ENCODE peak calls at places on chromosome 15, in seven cellular contexts. One of them, this sample, is unnamed. For H3K27me3, the result is how much of the 10 kb centered on the place peaks cover.

GRCh38 chr15:72229076-72229946 is 1.7 kb downstream of the PKM start:
- DNase-seq in tibial nerve: no peak
- DNase-seq in heart left ventricle: peak
- DNase-seq in body of pancreas: no peak
- DNase-seq in esophagus muscularis mucosa: no peak
- DNase-seq in IMR-90: peak
- DNase-seq in uterus: no peak
- DNase-seq in this sample: no peak

GRCh38 chr15:68504721-68505090 is 72.7 kb upstream of the ITGA11 start:
- DNase-seq in heart left ventricle: peak
- DNase-seq in uterus: no peak
- DNase-seq in body of pancreas: no peak
- DNase-seq in tibial nerve: no peak
- DNase-seq in IMR-90: peak
- DNase-seq in esophagus muscularis mucosa: no peak
- DNase-seq in this sample: no peak

GRCh38 chr15:95989392-95989791 is 341.1 kb upstream of the NR2F2 start:
- DNase-seq in tibial nerve: no peak
- DNase-seq in uterus: no peak
- DNase-seq in esophagus muscularis mucosa: no peak
- DNase-seq in IMR-90: no peak
- DNase-seq in body of pancreas: no peak
- DNase-seq in heart left ventricle: no peak
- DNase-seq in this sample: no peak

GRCh38 chr15:73922186-73923151 is 3.8 kb upstream of the LOXL1 start:
- DNase-seq in body of pancreas: no peak
- DNase-seq in IMR-90: peak
- DNase-seq in tibial nerve: no peak
- DNase-seq in esophagus muscularis mucosa: no peak
- DNase-seq in uterus: peak
- DNase-seq in heart left ventricle: peak
- DNase-seq in this sample: no peak

GRCh38 chr15:55681631-55682030 is 61.3 kb downstream of the PRTG start:
- DNase-seq in body of pancreas: no peak
- DNase-seq in tibial nerve: no peak
- DNase-seq in esophagus muscularis mucosa: no peak
- DNase-seq in uterus: no peak
- DNase-seq in IMR-90: no peak
- DNase-seq in heart left ventricle: no peak
- DNase-seq in this sample: no peak

GRCh38 chr15:46260937-46261336 is 626.1 kb downstream of the SQOR start:
- DNase-seq in tibial nerve: no peak
- DNase-seq in heart left ventricle: no peak
- DNase-seq in IMR-90: no peak
- DNase-seq in esophagus muscularis mucosa: no peak
- DNase-seq in body of pancreas: no peak
- DNase-seq in uterus: no peak
- DNase-seq in this sample: no peak

GRCh38 chr15:95973566-95974256 is 356.8 kb upstream of the NR2F2 start:
- DNase-seq in body of pancreas: no peak
- DNase-seq in tibial nerve: no peak
- DNase-seq in IMR-90: no peak
- DNase-seq in heart left ventricle: no peak
- DNase-seq in esophagus muscularis mucosa: no peak
- DNase-seq in uterus: no peak
- DNase-seq in this sample: no peak

GRCh38 chr15:64774556-64775523 is 549 bp downstream of the RBPMS2 start:
- DNase-seq in tibial nerve: no peak
- DNase-seq in body of pancreas: peak
- DNase-seq in esophagus muscularis mucosa: no peak
- DNase-seq in uterus: peak
- DNase-seq in IMR-90: no peak
- DNase-seq in heart left ventricle: peak
- DNase-seq in this sample: no peak

GRCh38 chr15:77027111-77027696 is 32.3 kb downstream of the PSTPIP1 start:
- DNase-seq in tibial nerve: peak
- DNase-seq in IMR-90: no peak
- DNase-seq in heart left ventricle: peak
- DNase-seq in esophagus muscularis mucosa: no peak
- DNase-seq in uterus: no peak
- DNase-seq in body of pancreas: peak
- DNase-seq in this sample: no peak

GRCh38 chr15:76127880-76128279 is 68.1 kb downstream of the TMEM266 start:
- DNase-seq in esophagus muscularis mucosa: no peak
- DNase-seq in heart left ventricle: no peak
- DNase-seq in body of pancreas: no peak
- DNase-seq in tibial nerve: no peak
- DNase-seq in uterus: no peak
- DNase-seq in IMR-90: no peak
- DNase-seq in this sample: no peak

GRCh38 chr15:66594836-66595235 is 29.0 kb upstream of the LCTL start:
- DNase-seq in IMR-90: no peak
- DNase-seq in esophagus muscularis mucosa: no peak
- DNase-seq in uterus: no peak
- DNase-seq in tibial nerve: no peak
- DNase-seq in heart left ventricle: no peak
- DNase-seq in body of pancreas: no peak
- DNase-seq in this sample: no peak

GRCh38 chr15:89364341-89364740 is 29.7 kb upstream of the POLG start:
- DNase-seq in uterus: no peak
- DNase-seq in tibial nerve: no peak
- DNase-seq in body of pancreas: no peak
- DNase-seq in esophagus muscularis mucosa: no peak
- DNase-seq in heart left ventricle: no peak
- DNase-seq in IMR-90: no peak
- DNase-seq in this sample: no peak

GRCh38 chr15:68822818-68823217 is 2.1 kb upstream of the ANP32A start:
- DNase-seq in IMR-90: no peak
- DNase-seq in heart left ventricle: no peak
- DNase-seq in tibial nerve: no peak
- DNase-seq in uterus: no peak
- DNase-seq in esophagus muscularis mucosa: no peak
- DNase-seq in body of pancreas: no peak
- DNase-seq in this sample: no peak

GRCh38 chr15:89836255-89837133 is 21.8 kb upstream of the ANPEP start:
- DNase-seq in uterus: no peak
- DNase-seq in body of pancreas: no peak
- DNase-seq in tibial nerve: no peak
- DNase-seq in heart left ventricle: no peak
- DNase-seq in IMR-90: peak
- DNase-seq in esophagus muscularis mucosa: peak
- DNase-seq in this sample: no peak

GRCh38 chr15:51931638-51932037 is 39.9 kb downstream of the LEO1 start:
- DNase-seq in tibial nerve: no peak
- DNase-seq in body of pancreas: no peak
- DNase-seq in heart left ventricle: no peak
- DNase-seq in IMR-90: peak
- DNase-seq in esophagus muscularis mucosa: no peak
- DNase-seq in uterus: no peak
- DNase-seq in this sample: no peak

GRCh38 chr15:38254065-38254883 is 1.6 kb downstream of the SPRED1 start:
- DNase-seq in uterus: no peak
- DNase-seq in tibial nerve: no peak
- DNase-seq in body of pancreas: peak
- DNase-seq in esophagus muscularis mucosa: no peak
- DNase-seq in IMR-90: peak
- DNase-seq in heart left ventricle: no peak
- DNase-seq in this sample: no peak

DNA sequence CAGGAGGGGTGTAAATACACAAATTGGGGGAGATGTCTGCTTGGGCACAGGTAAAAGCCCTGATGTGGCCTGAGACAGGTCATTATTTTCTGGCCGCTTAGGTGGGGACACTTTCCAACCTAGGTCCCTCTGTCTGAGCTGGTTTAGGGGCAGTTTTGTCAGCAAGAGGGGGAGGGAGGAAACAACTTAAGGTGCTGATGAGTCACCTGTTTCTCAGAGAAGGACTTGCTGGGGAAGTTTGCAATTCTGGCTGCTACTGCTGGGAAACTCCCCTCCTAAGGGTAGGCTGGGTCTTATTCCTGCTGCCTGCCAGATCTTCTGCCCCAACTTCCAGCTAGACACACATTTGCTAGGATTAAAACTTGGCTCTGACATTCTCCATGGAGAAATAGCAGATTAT is 4.8 kb upstream of the RHOV start:
- DNase-seq in uterus: no peak
- DNase-seq in tibial nerve: no peak
- DNase-seq in body of pancreas: no peak
- DNase-seq in heart left ventricle: no peak
- DNase-seq in IMR-90: peak
- DNase-seq in esophagus muscularis mucosa: no peak
- DNase-seq in this sample: no peak
- H3K27ac ChIP-seq in uterus: no peak
- H3K27ac ChIP-seq in tibial nerve: no peak
- H3K27ac ChIP-seq in body of pancreas: no peak
- H3K27ac ChIP-seq in heart left ventricle: no peak
- H3K27ac ChIP-seq in IMR-90: no peak
- H3K27ac ChIP-seq in esophagus muscularis mucosa: no peak
- H3K27ac ChIP-seq in this sample: no peak

DNA sequence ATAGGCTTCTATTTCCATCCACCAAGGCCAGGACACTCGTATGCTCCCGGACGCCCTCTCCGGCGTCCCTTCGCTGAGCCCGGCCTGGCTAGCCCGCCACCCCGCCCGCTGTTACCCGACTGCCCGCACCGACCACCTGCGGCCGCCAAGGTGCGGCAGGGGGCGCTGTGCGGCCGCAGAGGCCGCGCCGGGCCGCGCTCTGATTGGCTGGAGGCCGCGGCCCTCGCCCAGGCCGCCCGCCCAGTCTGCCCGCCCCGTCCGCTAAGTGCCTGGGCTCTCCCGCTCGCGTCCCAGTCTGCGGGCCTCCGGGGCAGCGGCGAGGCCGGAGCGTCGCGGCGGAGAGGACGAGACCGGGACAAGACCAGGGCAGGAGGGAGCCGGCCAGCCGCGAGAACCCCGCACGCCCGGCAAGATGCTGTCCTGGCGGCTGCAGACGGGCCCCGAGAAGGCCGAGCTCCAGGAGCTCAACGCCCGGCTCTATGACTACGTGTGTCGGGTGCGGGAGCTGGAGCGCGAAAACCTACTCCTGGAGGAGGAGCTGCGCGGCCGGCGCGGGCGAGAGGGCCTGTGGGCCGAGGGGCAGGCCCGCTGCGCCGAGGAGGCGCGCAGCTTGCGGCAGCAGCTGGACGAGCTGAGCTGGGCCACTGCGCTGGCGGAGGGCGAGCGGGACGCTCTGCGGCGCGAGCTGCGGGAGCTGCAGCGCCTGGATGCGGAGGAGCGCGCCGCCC is at the start of gene SYNM:
- DNase-seq in IMR-90: peak
- DNase-seq in uterus: peak
- DNase-seq in tibial nerve: peak
- DNase-seq in esophagus muscularis mucosa: no peak
- DNase-seq in heart left ventricle: peak
- DNase-seq in body of pancreas: peak
- DNase-seq in this sample: peak
- H3K27me3 ChIP-seq in IMR-90: under half
- H3K27me3 ChIP-seq in uterus: under half
- H3K27me3 ChIP-seq in tibial nerve: under half
- H3K27me3 ChIP-seq in esophagus muscularis mucosa: under half
- H3K27me3 ChIP-seq in heart left ventricle: under half
- H3K27me3 ChIP-seq in body of pancreas: under half
- H3K27me3 ChIP-seq in this sample: under half

DNA sequence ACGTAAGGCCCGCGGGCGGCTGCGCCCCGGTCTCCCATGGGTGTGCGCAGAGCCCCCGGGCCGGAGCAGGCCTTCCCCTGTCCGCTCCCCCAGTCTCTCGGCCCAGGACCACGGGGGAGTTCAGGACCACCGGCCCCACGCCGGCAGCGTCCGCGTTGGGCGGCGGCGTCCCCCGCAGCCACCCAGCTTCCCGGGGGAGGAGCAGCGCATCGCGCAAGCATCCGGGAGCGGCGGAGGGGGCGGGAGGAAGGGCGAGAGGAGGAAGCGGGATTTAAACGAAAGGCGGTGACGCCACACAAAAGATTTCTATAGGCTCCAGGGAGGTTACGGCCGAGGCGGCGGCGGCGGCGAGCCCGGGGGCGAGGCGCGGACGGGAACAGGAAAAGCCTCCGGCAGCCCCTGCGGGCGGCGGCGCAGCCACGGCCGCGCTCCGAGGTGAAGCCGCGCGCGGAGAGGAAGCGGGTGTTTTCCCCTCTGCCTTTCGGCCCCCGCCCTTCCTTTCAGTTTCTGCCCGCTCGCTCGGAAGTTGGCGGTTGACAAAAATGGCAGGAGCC is at the start of gene TLNRD1:
- DNase-seq in uterus: peak
- DNase-seq in heart left ventricle: peak
- DNase-seq in IMR-90: peak
- DNase-seq in tibial nerve: peak
- DNase-seq in body of pancreas: peak
- DNase-seq in esophagus muscularis mucosa: peak
- DNase-seq in this sample: peak
- TF ChIP-seq POLR2A in uterus: peak
- TF ChIP-seq POLR2A in heart left ventricle: no peak
- TF ChIP-seq POLR2A in IMR-90: peak
- TF ChIP-seq POLR2A in tibial nerve: peak
- TF ChIP-seq POLR2A in body of pancreas: peak
- TF ChIP-seq POLR2A in esophagus muscularis mucosa: peak
- TF ChIP-seq POLR2A in this sample: peak

GRCh38 chr15:31032959-31033358 is 41.5 kb upstream of the MTMR10 start:
- DNase-seq in tibial nerve: no peak
- DNase-seq in heart left ventricle: no peak
- DNase-seq in IMR-90: peak
- DNase-seq in uterus: no peak
- DNase-seq in esophagus muscularis mucosa: no peak
- DNase-seq in body of pancreas: no peak
- DNase-seq in this sample: no peak
- H3K27ac ChIP-seq in tibial nerve: no peak
- H3K27ac ChIP-seq in heart left ventricle: peak
- H3K27ac ChIP-seq in IMR-90: peak
- H3K27ac ChIP-seq in uterus: peak
- H3K27ac ChIP-seq in esophagus muscularis mucosa: peak
- H3K27ac ChIP-seq in body of pancreas: no peak
- H3K27ac ChIP-seq in this sample: no peak

DNA sequence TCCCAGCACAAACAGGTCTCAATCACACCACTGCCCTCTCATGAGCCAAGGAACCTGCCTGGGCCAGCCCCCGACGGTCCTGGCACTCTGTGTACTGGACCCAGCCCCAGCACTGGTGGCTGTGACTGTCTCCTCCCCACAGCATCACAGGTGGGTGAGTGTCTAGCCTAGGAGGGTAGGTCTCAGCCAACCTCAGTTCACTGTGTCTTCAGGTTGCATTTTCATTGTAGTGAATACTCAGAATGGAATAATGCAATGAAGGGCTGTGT is 163.4 kb upstream of the NSMCE3 start:
- DNase-seq in heart left ventricle: no peak
- DNase-seq in esophagus muscularis mucosa: peak
- DNase-seq in body of pancreas: no peak
- DNase-seq in IMR-90: no peak
- DNase-seq in uterus: no peak
- DNase-seq in tibial nerve: no peak
- DNase-seq in this sample: no peak
- H3K27me3 ChIP-seq in heart left ventricle: under half
- H3K27me3 ChIP-seq in esophagus muscularis mucosa: under half
- H3K27me3 ChIP-seq in body of pancreas: under half
- H3K27me3 ChIP-seq in IMR-90: under half
- H3K27me3 ChIP-seq in uterus: under half
- H3K27me3 ChIP-seq in tibial nerve: under half
- H3K27me3 ChIP-seq in this sample: under half